ENCODE peak calls at places on chromosomes 2 and 18, in five cellular contexts. K, U, B, Z and S are unnamed samples. For H3K36me3, the result is how much of the 10 kb centered on the place peaks cover.

GRCh38 chr2:84991404-84992151 is 20.6 kb downstream of the KCMF1 start:
- DNase-seq in K (no peak), U (peak), B (no peak), Z (peak), S (peak)

GRCh38 chr2:38610851-38611801 is 8.4 kb upstream of the HNRNPLL start:
- DNase-seq in B (no peak), Z (peak), K (no peak), U (peak), S (no peak)

GRCh38 chr2:85887566-85888019 is 1.2 kb downstream of the ST3GAL5 start:
- DNase-seq in B (peak), K (peak), U (no peak), Z (peak), S (no peak)

GRCh38 chr2:178477443-178478099 is 829 bp downstream of the FKBP7 start:
- DNase-seq in B (no peak), K (no peak), U (no peak), Z (no peak), S (no peak)

GRCh38 chr2:84879595-84880394 is 1.1 kb downstream of the TRABD2A start:
- DNase-seq in U (no peak), B (no peak), K (no peak), Z (no peak), S (no peak)

GRCh38 chr2:96091711-96092579 is 24.4 kb downstream of the ADRA2B start:
- DNase-seq in Z (no peak), K (no peak), U (no peak), B (peak), S (no peak)

GRCh38 chr2:233025706-233026105 is 6.8 kb upstream of the NEU2 start:
- DNase-seq in K (no peak), B (no peak), U (peak), Z (peak), S (no peak)

GRCh38 chr2:11720752-11721151 is 25.7 kb upstream of the LPIN1 start:
- DNase-seq in U (no peak), B (no peak), K (no peak), Z (no peak), S (no peak)

GRCh38 chr2:24720310-24720709 is 72.9 kb downstream of the PTRHD1 start:
- DNase-seq in K (no peak), U (no peak), B (no peak), Z (no peak), S (no peak)

GRCh38 chr18:74497778-74498177 is 1.6 kb downstream of the CNDP2 start:
- DNase-seq in U (no peak), Z (no peak), B (no peak), K (no peak), S (no peak)

GRCh38 chr2:200077838-200078237 is 122.5 kb downstream of the MAIP1 start:
- DNase-seq in K (no peak), U (no peak), Z (peak), B (no peak), S (peak)

GRCh38 chr2:579351-579886 is 97.8 kb downstream of the TMEM18 start:
- DNase-seq in Z (no peak), B (no peak), K (no peak), U (peak), S (no peak)

GRCh38 chr18:78926243-78926615 is 53.4 kb upstream of the SALL3 start:
- DNase-seq in B (no peak), Z (no peak), K (no peak), U (no peak), S (no peak)

GRCh38 chr2:207037813-207038212 is 98.5 kb downstream of the CPO start:
- DNase-seq in Z (no peak), K (no peak), U (no peak), B (no peak), S (no peak)

GRCh38 chr2:191359186-191359585 is 114.0 kb downstream of the MYO1B start:
- DNase-seq in U (no peak), K (no peak), Z (no peak), B (no peak), S (no peak)

GRCh38 chr2:174830561-174830960 is 66.3 kb upstream of the CHRNA1 start:
- DNase-seq in B (no peak), U (no peak), K (no peak), Z (no peak), S (no peak)

GRCh38 chr2:186422226-186422625 is 63.8 kb upstream of the ZC3H15 start:
- DNase-seq in U (no peak), K (no peak), B (peak), Z (peak), S (peak)

GRCh38 chr2:147456729-147457128 is 388.1 kb upstream of the ACVR2A start:
- DNase-seq in Z (peak), U (no peak), B (no peak), K (no peak), S (no peak)

GRCh38 chr18:24130494-24130893 is 8.4 kb upstream of the CABYR start:
- DNase-seq in Z (no peak), U (peak), K (no peak), B (no peak), S (no peak)

GRCh38 chr2:26651458-26652155 is 10.4 kb upstream of the CIB4 start:
- DNase-seq in B (no peak), Z (no peak), U (no peak), K (no peak), S (no peak)

GRCh38 chr2:219079417-219079816 is 18.7 kb upstream of the IHH start:
- DNase-seq in U (no peak), K (no peak), B (no peak), Z (peak), S (peak)

GRCh38 chr18:13313006-13313661 is 94.6 kb downstream of the LDLRAD4 start:
- DNase-seq in U (no peak), Z (no peak), K (no peak), B (no peak), S (no peak)

GRCh38 chr2:85148190-85148589 is 15.0 kb downstream of the TCF7L1 start:
- DNase-seq in Z (no peak), U (no peak), B (no peak), K (no peak), S (no peak)

GRCh38 chr2:42457011-42457410 is 36.8 kb downstream of the KCNG3 start:
- DNase-seq in Z (no peak), U (no peak), B (no peak), K (peak), S (no peak)

DNA sequence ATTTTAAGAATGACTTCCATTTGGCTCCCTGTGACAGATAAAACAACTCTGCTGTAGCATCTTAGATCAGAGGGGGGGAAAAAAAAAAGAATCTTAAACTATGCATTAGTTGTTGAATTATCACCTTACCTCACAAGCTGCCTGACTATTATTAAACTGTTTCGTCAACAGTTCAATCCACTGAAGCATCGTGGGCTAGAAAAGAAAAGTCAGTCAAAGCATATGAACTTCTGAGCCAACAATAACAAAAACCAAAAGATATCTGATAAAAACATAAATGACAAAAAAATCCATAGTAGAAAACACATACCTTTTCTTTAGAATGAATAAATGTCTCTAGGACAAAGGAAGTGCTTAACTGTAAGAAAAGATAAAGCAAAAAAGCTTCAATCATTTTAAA is 73.7 kb downstream of the C2orf74 start:
- DNase-seq in B (no peak), U (no peak), K (no peak), Z (no peak), S (no peak)
- H3K36me3 ChIP-seq in B (under half), U (under half), K (half or more), Z (under half), S (under half)

GRCh38 chr2:106098081-106098480 is 96.0 kb downstream of the UXS1 start:
- DNase-seq in Z (no peak), K (no peak), B (no peak), U (no peak), S (no peak)
- H3K27ac ChIP-seq in Z (no peak), K (no peak), B (no peak), U (no peak), S (no peak)

GRCh38 chr2:36582556-36583350 is 15.2 kb downstream of the FEZ2 start:
- DNase-seq in U (no peak), B (no peak), K (no peak), Z (no peak), S (no peak)
- H3K36me3 ChIP-seq in U (under half), B (under half), K (half or more), Z (under half), S (under half)

DNA sequence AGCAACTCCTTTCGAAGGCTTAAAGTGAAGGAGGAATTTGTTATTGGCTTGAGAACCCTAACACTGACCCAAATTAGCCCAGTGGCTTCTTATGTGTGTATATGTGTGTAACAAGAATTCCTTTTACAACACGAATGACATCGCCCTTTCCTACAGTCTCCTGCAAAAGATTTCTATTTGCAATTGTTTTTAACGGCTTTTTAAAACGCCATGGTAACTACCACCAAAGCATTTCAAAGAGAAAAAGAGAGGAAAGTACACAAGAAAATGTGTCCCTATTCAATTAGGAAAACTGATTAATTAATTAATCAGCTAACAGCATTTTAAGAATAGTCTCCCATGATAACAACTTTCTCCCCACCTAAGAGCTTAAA is 58.1 kb downstream of the PAX3 start:
- DNase-seq in K (no peak), B (no peak), Z (no peak), U (no peak), S (no peak)
- H3K27ac ChIP-seq in K (no peak), B (no peak), Z (no peak), U (no peak), S (no peak)

GRCh38 chr2:119937680-119938079 is 75.2 kb upstream of the EPB41L5 start:
- DNase-seq in Z (no peak), U (no peak), B (no peak), K (no peak), S (no peak)

GRCh38 chr2:119939915-119940314 is 73.0 kb upstream of the EPB41L5 start:
- DNase-seq in K (no peak), B (no peak), Z (no peak), U (no peak), S (no peak)

GRCh38 chr2:119929537-119929936 is 83.3 kb upstream of the EPB41L5 start:
- DNase-seq in U (no peak), B (no peak), Z (no peak), K (no peak), S (no peak)

GRCh38 chr2:119932809-119933208 is 80.1 kb upstream of the EPB41L5 start:
- DNase-seq in B (no peak), K (no peak), Z (no peak), U (no peak), S (no peak)

DNA sequence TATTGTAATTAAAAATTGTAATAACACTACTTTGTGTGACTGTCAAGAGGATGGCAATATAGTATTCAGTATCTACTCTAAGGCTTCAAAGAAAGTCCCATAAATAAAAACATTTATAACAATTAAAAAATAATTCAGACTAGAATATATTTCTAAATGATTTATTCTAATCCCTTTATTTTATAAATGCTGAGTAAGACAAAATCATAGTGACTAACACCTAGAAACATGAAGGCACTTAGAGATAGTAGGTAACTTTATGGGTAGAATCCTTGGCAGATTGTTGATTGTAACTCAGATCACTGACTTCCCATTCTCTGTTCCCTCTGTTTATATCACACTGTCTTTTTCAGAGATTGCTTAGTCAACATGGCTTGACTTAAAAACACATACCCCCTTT is 78.6 kb upstream of the EPB41L5 start:
- DNase-seq in U (no peak), B (no peak), K (no peak), Z (no peak), S (no peak)
- H3K36me3 ChIP-seq in U (under half), B (under half), K (under half), Z (under half), S (under half)

DNA sequence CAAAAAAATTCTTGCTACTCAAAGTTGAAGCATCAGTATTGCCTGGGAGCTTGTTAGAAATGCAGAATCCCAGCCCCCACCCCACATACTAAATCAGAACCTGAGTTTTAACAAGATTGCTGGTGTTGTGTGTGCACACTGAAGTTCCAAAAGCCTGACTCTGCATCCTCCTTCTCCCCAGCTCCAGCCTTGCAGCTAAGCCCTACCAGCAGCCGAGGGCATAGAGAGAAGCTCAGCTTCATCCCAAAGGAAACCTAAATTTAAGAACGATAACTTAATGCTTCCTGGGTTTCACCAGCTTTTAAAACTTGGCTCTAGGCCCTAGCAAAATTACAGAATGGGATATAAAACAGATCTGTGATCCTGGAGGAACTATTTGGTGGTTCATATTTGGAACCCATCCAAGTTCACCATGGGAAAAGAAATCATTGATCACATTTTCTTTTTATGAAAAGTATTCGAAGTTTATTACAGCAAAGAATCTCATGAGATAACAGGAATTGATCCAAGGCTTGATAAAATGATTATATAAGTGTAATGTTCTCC is 11.1 kb downstream of the SMYD1 start:
- DNase-seq in Z (no peak), U (no peak), K (no peak), B (no peak), S (no peak)
- H3K27ac ChIP-seq in Z (no peak), U (no peak), K (no peak), B (no peak), S (no peak)

DNA sequence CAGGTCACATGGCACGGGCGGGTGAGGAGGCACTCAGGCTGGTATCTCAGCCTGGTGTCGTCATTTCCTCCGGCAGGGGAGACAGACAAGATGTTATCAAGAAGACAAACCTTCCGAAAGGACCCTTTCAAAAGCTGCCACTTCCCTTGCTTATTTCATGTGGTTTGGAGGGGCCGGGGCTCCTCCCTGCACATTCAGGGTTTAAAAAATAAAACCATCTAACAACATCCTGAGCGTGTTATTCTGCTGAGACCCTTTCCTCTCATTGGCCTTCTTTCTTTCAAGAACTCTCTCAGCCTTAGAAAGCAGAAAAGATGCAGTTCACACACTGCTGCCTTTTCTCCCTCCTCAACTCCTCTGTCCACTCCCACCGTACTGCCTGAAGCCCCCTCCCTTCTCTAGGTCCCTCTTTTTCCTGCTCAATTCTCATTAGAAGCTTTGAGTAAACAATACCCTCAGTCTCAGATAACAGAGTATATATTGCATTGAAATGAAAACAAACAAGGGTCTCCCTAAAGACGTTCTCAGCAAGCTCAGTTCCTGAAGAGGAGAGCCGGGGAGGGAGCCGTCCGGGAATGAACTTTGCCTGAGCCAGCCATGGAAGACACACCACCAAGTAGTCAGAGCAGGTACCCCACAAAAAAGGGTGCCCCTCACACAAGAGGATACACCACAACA is 9.8 kb downstream of the SMAD7 start:
- DNase-seq in U (no peak), B (no peak), K (no peak), Z (no peak), S (no peak)
- H3K36me3 ChIP-seq in U (under half), B (under half), K (under half), Z (under half), S (half or more)